ENCODE peak calls at places on chromosome 5, in seven cellular contexts. J is HCT116, H is GM23338, R is GM23248, B is PC-9, S is MM.1S, A is hepatocyte. M is an unnamed sample. For H3K9me2, the result is how much of the 10 kb centered on the place peaks cover.

GRCh38 chr5:65062684-65063083 is 294.0 kb downstream of the CWC27 start:
- DNase-seq in J (no peak), H (no peak), R (peak), B (no peak), S (no peak), A (peak), M (peak)

GRCh38 chr5:43073597-43074546 is 33.8 kb upstream of the ANXA2R start:
- DNase-seq in J (peak), H (peak), R (peak), B (peak), S (peak), A (peak), M (peak)

GRCh38 chr5:132611965-132612364 is 46.0 kb upstream of the IL13 start:
- DNase-seq in J (no peak), H (no peak), R (no peak), B (no peak), S (no peak), A (no peak), M (no peak)

GRCh38 chr5:131628990-131629389 is 6.0 kb downstream of the RAPGEF6 start:
- DNase-seq in J (no peak), H (no peak), R (peak), B (no peak), S (no peak), A (no peak), M (peak)

GRCh38 chr5:124515494-124516222 is 230.8 kb downstream of the ZNF608 start:
- DNase-seq in J (no peak), H (no peak), R (no peak), B (no peak), S (no peak), A (no peak), M (no peak)

GRCh38 chr5:173326501-173326960 is 1.7 kb downstream of the STC2 start:
- DNase-seq in J (no peak), H (no peak), R (peak), B (peak), S (no peak), A (no peak), M (peak)

GRCh38 chr5:133818869-133819600 is 149.4 kb downstream of the C5orf15 start:
- DNase-seq in J (no peak), H (no peak), R (no peak), B (no peak), S (peak), A (no peak), M (no peak)

GRCh38 chr5:122723606-122724352 is 51.1 kb upstream of the SNX2 start:
- DNase-seq in J (no peak), H (peak), R (peak), B (no peak), S (peak), A (no peak), M (peak)

GRCh38 chr5:2192496-2192895 is 309.8 kb upstream of the IRX4 start:
- DNase-seq in J (no peak), H (no peak), R (no peak), B (no peak), S (no peak), A (no peak), M (no peak)

DNA sequence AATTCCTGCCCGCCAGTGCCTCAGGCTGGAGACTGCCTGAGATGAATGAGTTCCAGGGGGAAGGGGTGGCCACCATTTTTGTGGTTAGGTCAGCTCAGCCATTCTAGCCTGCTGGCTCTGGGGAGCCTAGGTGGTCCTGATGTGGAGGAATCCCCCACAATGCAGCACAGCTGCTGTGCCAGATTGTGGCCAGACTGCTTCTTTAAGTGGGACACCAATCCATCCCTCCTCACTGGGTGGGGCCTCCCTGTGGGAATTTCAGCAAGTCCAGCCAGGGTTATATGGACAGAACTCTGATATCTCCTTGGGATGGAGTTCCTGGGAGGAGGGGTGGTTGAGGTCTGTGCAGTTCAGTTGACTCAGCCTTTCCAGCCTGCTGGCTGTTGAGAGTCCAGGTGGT is 51.2 kb upstream of the DAP start:
- DNase-seq in J (no peak), H (no peak), R (no peak), B (no peak), S (no peak), A (no peak), M (no peak)
- H3K9me2 ChIP-seq in J (under half), H (under half), R (under half), B (under half), S (under half), A (under half), M (under half)

GRCh38 chr5:35681911-35682310 is 64.2 kb downstream of the SPEF2 start:
- DNase-seq in J (no peak), H (no peak), R (no peak), B (no peak), S (no peak), A (no peak), M (no peak)

GRCh38 chr5:35675392-35675791 is 57.7 kb downstream of the SPEF2 start:
- DNase-seq in J (no peak), H (peak), R (no peak), B (no peak), S (no peak), A (no peak), M (no peak)

GRCh38 chr5:35679351-35679750 is 61.7 kb downstream of the SPEF2 start:
- DNase-seq in J (no peak), H (no peak), R (no peak), B (no peak), S (no peak), A (no peak), M (no peak)

GRCh38 chr5:35674049-35674448 is 56.4 kb downstream of the SPEF2 start:
- DNase-seq in J (no peak), H (peak), R (no peak), B (no peak), S (no peak), A (no peak), M (no peak)

GRCh38 chr5:35677878-35678277 is 60.2 kb downstream of the SPEF2 start:
- DNase-seq in J (no peak), H (no peak), R (no peak), B (no peak), S (no peak), A (no peak), M (no peak)
- TF ChIP-seq EZH2 in J (no peak), H (no peak), R (no peak), B (no peak), S (no peak), A (no peak), M (no peak)

DNA sequence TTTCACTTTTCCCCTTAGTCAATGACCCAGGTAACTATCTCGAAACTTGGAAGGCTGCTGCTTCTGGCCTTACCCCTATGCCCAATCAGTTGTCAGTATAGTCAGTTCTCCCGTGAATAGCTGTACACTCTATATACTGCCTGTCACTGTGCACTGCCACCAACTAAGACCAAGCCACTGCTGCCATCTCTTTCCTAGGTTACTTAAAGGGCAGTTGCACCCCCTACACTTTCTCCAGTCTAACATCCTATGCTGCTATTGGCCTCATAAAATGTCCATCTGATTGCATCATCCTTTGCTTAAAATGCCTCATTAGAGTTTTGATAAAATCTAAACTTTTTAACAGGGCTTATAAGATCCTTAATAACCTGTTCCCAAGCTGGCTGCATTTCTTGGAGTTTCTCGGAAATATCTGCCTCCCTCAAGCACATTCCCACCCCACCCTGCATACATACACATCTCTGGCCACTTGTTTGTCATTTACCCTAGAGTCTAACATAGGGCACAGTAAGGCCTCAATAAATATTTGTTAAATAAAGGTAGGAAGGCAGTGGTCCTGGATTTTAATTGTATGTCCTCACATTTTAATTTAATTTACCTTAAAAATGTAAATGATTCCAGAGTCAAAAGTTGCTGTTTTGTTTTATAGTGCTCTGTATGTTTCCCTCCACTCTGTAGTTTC is 32.7 kb upstream of the TNFAIP8 start:
- DNase-seq in J (no peak), H (no peak), R (peak), B (no peak), S (no peak), A (no peak), M (no peak)
- H3K9me2 ChIP-seq in J (under half), H (under half), R (under half), B (under half), S (under half), A (under half), M (under half)

GRCh38 chr5:51396797-51397196 is 13.5 kb downstream of the ISL1 start:
- DNase-seq in J (no peak), H (no peak), R (no peak), B (no peak), S (no peak), A (no peak), M (peak)

GRCh38 chr5:51394609-51395008 is 11.4 kb downstream of the ISL1 start:
- DNase-seq in J (no peak), H (peak), R (no peak), B (no peak), S (no peak), A (no peak), M (no peak)

GRCh38 chr5:51395245-51395644 is 12.0 kb downstream of the ISL1 start:
- DNase-seq in J (no peak), H (no peak), R (no peak), B (no peak), S (no peak), A (no peak), M (no peak)

GRCh38 chr5:51397996-51398395 is 14.7 kb downstream of the ISL1 start:
- DNase-seq in J (no peak), H (peak), R (no peak), B (no peak), S (no peak), A (no peak), M (no peak)

GRCh38 chr5:51395666-51396356 is 12.6 kb downstream of the ISL1 start:
- DNase-seq in J (no peak), H (no peak), R (no peak), B (no peak), S (no peak), A (no peak), M (no peak)
- TF ChIP-seq EZH2 in J (no peak), H (no peak), R (no peak), B (no peak), S (no peak), A (no peak), M (no peak)

DNA sequence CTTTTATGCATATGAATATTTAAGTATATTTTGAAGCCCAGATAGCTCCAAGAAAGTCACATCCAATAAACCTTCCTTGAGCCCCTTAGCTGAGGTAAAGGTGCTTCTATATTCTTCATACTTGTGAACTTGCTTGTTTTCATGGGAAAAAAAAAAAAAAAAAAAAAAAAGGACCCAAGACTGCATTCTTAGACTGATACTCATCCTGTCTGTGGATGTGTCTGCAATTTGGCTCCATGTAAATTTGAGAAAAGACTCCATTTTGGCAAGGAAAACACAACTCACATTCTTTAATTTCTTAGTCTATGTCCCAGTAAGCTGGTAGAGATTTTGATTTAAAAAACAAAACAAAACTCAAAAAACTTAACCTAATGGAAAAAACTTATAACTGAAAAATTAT is 238.3 kb downstream of the FBXL17 start:
- DNase-seq in J (no peak), H (no peak), R (peak), B (no peak), S (no peak), A (no peak), M (no peak)
- H3K9me2 ChIP-seq in J (under half), H (under half), R (under half), B (under half), S (under half), A (under half), M (under half)

DNA sequence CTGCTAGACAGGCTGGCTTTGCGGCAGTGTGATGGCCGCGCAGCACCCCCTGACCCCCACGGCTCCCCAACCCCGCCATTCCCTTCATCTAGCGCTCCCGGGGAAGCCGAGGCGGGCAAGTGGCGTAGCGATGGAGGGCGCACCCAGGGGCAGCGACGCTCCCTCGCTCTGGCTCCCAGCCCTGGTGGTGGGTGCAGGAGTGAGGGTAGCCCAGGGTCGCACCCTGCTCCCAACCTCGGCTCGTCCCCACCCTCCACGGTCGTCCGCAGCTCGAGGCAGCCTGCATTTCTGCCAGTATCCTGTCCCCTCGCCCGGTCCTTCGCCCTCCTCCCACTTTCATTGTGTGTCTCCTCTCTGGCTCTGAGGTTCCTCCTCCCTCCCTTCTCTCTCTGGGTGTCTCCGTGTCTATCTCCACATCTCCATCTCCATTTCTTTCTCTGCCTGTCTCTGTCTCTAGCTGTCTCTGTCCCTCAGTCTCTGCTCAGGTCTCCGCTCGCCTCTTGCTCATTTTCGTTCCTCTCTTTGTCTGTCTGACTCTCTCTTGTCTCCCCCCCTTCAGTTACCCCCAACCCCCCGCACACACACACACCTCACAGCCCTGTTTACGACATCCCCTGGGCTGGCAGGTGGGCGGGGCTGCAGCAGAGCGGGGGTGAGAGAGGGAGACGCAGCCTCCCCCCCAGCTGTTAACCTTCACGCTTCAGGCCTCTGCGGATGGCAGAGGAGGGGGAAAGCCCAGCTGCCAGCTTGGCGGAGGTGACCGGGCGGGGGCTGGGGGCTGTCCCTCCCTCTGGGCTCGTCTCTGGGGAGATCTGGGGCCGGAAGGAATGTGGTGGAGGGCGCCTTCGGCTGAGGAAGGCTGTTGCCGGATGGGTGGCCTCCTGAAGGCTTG is 48.7 kb upstream of the PSD2 start:
- DNase-seq in J (no peak), H (peak), R (peak), B (no peak), S (no peak), A (peak), M (no peak)
- TF ChIP-seq EZH2 in J (no peak), H (no peak), R (no peak), B (no peak), S (no peak), A (peak), M (no peak)

GRCh38 chr5:102764381-102765005 is 9.4 kb downstream of the PAM start:
- DNase-seq in J (no peak), H (no peak), R (no peak), B (no peak), S (no peak), A (no peak), M (no peak)

GRCh38 chr5:102760815-102761214 is 5.7 kb downstream of the PAM start:
- DNase-seq in J (no peak), H (no peak), R (peak), B (no peak), S (no peak), A (no peak), M (no peak)

GRCh38 chr5:102763734-102764133 is 8.6 kb downstream of the PAM start:
- DNase-seq in J (no peak), H (no peak), R (no peak), B (no peak), S (no peak), A (no peak), M (no peak)

GRCh38 chr5:102762095-102762534 is 7.0 kb downstream of the PAM start:
- DNase-seq in J (no peak), H (no peak), R (peak), B (no peak), S (peak), A (no peak), M (peak)

GRCh38 chr5:102762828-102763227 is 7.7 kb downstream of the PAM start:
- DNase-seq in J (no peak), H (no peak), R (peak), B (no peak), S (no peak), A (no peak), M (peak)
- H3K9me2 ChIP-seq in J (under half), H (under half), R (under half), B (under half), S (under half), A (under half), M (under half)

GRCh38 chr5:141848771-141849370 is 29.3 kb downstream of the PCDH1 start:
- DNase-seq in J (no peak), H (peak), R (peak), B (peak), S (peak), A (peak), M (peak)

GRCh38 chr5:141851195-141851874 is 26.9 kb downstream of the PCDH1 start:
- DNase-seq in J (no peak), H (peak), R (no peak), B (no peak), S (no peak), A (no peak), M (no peak)

GRCh38 chr5:141850786-141851185 is 27.4 kb downstream of the PCDH1 start:
- DNase-seq in J (no peak), H (peak), R (peak), B (no peak), S (no peak), A (no peak), M (no peak)

GRCh38 chr5:141850183-141850768 is 27.9 kb downstream of the PCDH1 start:
- DNase-seq in J (no peak), H (no peak), R (peak), B (no peak), S (no peak), A (peak), M (peak)

GRCh38 chr5:141849371-141850182 is 28.6 kb downstream of the PCDH1 start:
- DNase-seq in J (no peak), H (peak), R (peak), B (peak), S (peak), A (peak), M (peak)
- TF ChIP-seq EZH2 in J (no peak), H (no peak), R (no peak), B (no peak), S (no peak), A (no peak), M (no peak)